ENCODE peak calls at places on chromosomes 2 and 18, in five cellular contexts. H is CD4-positive, alpha-beta memory T cell; Y is mesenchymal stem cell; C is heart right ventricle; V is lower lobe of right lung. J is an unnamed sample.

GRCh38 chr18:68803371-68803770 is 5.5 kb downstream of the CCDC102B start:
- DNase-seq in H (no peak), Y (peak; percentile 95), C (peak; percentile 66), V (peak; percentile 62), J (peak; percentile 61)

GRCh38 chr2:27509326-27509725 is 12.7 kb downstream of the GCKR start:
- DNase-seq in H (no peak), Y (no peak), C (no peak), V (no peak), J (no peak)

GRCh38 chr2:85259101-85259590 is 68.6 kb downstream of the TGOLN2 start:
- DNase-seq in H (no peak), Y (peak; percentile 78), C (no peak), V (no peak), J (no peak)

GRCh38 chr2:43057742-43058706 is 168.4 kb downstream of the ZFP36L2 start:
- DNase-seq in H (no peak), Y (no peak), C (no peak), V (no peak), J (no peak)

GRCh38 chr2:240793313-240794177 is 26.5 kb downstream of the KIF1A start:
- DNase-seq in H (no peak), Y (no peak), C (peak; percentile 1), V (peak; percentile 35), J (no peak)

GRCh38 chr18:8990276-8991031 is 112.0 kb upstream of the NDUFV2 start:
- DNase-seq in H (no peak), Y (no peak), C (peak; percentile 40), V (no peak), J (peak; percentile 60)

GRCh38 chr2:240060977-240061591 is 7.8 kb upstream of the OR6B3 start:
- DNase-seq in H (peak; percentile 48), Y (peak; percentile 60), C (no peak), V (no peak), J (no peak)

GRCh38 chr2:96340493-96341414 is 5.2 kb downstream of the NCAPH start:
- DNase-seq in H (no peak), Y (peak; percentile 42), C (no peak), V (no peak), J (no peak)

GRCh38 chr2:8049111-8049720 is 632.6 kb upstream of the ID2 start:
- DNase-seq in H (no peak), Y (peak; percentile 12), C (no peak), V (no peak), J (peak; percentile 69)

GRCh38 chr2:36695746-36696415 is 626 bp upstream of the VIT start:
- DNase-seq in H (no peak), Y (no peak), C (no peak), V (no peak), J (no peak)

GRCh38 chr18:33051397-33051796 is 278.6 kb upstream of the KLHL14 start:
- DNase-seq in H (no peak), Y (peak; percentile 70), C (no peak), V (no peak), J (no peak)

GRCh38 chr2:176680916-176681315 is 411.7 kb downstream of the MTX2 start:
- DNase-seq in H (no peak), Y (no peak), C (no peak), V (no peak), J (no peak)

GRCh38 chr2:71678874-71679273 is 225.5 kb downstream of the DYSF start:
- DNase-seq in H (no peak), Y (no peak), C (no peak), V (no peak), J (no peak)

GRCh38 chr2:40403233-40403841 is 48.6 kb downstream of the SLC8A1 start:
- DNase-seq in H (no peak), Y (peak; percentile 62), C (no peak), V (no peak), J (no peak)

GRCh38 chr2:41464395-41464794 is 583.4 kb upstream of the PKDCC start:
- DNase-seq in H (no peak), Y (no peak), C (no peak), V (no peak), J (no peak)

DNA sequence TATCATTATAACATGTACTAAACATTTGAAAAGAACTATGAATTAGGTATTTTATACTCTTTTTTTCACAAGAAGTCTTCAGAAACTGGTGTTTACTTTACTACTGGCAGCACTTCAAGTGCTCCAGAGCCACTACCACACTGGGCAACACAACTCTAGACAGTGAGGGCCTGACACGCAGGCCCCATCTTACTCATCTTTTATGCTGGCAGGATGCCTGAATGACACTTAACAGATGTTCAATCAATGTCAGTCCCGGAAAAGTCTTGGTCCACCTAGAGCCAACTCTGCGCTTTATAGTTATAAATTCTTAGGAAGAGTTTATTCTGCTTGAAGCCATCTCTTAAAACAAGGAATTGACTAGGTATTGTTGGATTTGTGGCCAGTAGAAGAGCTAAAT is 8.7 kb upstream of the WIPF1 start:
- DNase-seq in H (no peak), Y (peak; percentile 92), C (no peak), V (no peak), J (no peak)
- H3K4me3 ChIP-seq in H (no peak overlapping the region), Y (no peak overlapping the region), C (no peak overlapping the region), V (no peak overlapping the region), J (no peak overlapping the region)

GRCh38 chr2:144447535-144447934 is 72.4 kb downstream of the ZEB2 start:
- DNase-seq in H (no peak), Y (no peak), C (no peak), V (no peak), J (no peak)
- H3K4me1 ChIP-seq in H (no peaks in the 10 kb centered on the region), Y (peaks cover 1% of the 10 kb centered on the region), C (peaks cover 34% of the 10 kb centered on the region), V (peaks cover 45% of the 10 kb centered on the region), J (peaks cover 8% of the 10 kb centered on the region)

GRCh38 chr2:102187191-102188150 is 648 bp downstream of the IL1RL2 start:
- DNase-seq in H (peak; percentile 39), Y (no peak), C (peak; percentile 65), V (peak; percentile 69), J (peak; percentile 79)
- H3K4me3 ChIP-seq in H (no peak overlapping the region), Y (peak overlapping the region; percentile 78), C (peak overlapping the region; percentile 59), V (peak overlapping the region; percentile 58), J (peak overlapping the region; percentile 44)

GRCh38 chr2:15764683-15765011 is 173.0 kb downstream of the DDX1 start:
- DNase-seq in H (no peak), Y (no peak), C (no peak), V (no peak), J (no peak)

GRCh38 chr2:15765211-15765610 is 173.5 kb downstream of the DDX1 start:
- DNase-seq in H (no peak), Y (no peak), C (no peak), V (no peak), J (no peak)

GRCh38 chr2:15762449-15762848 is 170.8 kb downstream of the DDX1 start:
- DNase-seq in H (no peak), Y (no peak), C (no peak), V (no peak), J (no peak)

GRCh38 chr2:15763106-15763821 is 171.6 kb downstream of the DDX1 start:
- DNase-seq in H (no peak), Y (no peak), C (no peak), V (no peak), J (no peak)

DNA sequence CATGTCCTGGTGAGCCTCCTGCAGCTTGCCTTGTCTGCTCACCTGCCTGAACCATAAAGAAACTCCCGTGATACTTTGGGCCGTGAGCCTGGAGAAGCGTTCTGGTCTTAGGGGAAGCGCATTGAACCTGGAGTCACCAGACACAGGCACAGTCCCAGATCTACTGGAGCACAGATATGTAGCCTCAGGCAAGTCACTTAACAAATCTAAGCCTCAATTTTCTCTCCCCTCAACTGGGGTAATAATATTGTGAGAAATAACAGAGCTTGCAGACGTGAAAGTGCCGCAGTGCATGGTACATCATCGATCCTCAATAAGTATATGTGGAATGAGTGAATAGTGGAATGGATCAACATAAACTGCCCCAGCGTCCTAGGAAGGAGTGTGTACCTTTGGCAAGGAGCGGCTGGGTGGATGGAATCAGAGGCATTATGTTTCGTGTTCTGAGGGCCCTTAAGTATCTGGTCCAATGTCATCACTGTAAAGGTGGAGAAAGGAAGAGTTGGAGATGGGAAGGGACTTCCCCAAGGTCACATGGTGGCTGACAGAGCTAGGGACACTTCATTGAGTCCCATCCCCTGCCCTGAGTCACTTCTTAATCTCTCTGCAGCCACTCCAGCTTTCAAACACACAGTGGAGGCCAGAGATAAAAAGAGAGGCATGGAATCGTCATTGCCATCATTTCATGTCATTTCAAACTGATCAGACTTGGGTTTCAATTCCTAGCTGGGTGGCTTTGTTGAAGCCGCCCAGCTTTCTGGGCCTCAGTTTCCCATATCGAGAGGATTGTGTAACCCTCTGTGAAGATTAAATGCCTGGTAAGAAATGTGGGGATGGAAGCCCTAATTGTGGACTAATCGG is 172.4 kb downstream of the DDX1 start:
- DNase-seq in H (no peak), Y (no peak), C (no peak), V (no peak), J (no peak)
- H3K4me1 ChIP-seq in H (no peaks in the 10 kb centered on the region), Y (no peaks in the 10 kb centered on the region), C (no peaks in the 10 kb centered on the region), V (no peaks in the 10 kb centered on the region), J (no peaks in the 10 kb centered on the region)

GRCh38 chr2:171341394-171341793 is 92.4 kb downstream of the METTL8 start:
- DNase-seq in H (no peak), Y (no peak), C (no peak), V (no peak), J (no peak)
- H3K4me3 ChIP-seq in H (no peak overlapping the region), Y (no peak overlapping the region), C (no peak overlapping the region), V (no peak overlapping the region), J (no peak overlapping the region)

DNA sequence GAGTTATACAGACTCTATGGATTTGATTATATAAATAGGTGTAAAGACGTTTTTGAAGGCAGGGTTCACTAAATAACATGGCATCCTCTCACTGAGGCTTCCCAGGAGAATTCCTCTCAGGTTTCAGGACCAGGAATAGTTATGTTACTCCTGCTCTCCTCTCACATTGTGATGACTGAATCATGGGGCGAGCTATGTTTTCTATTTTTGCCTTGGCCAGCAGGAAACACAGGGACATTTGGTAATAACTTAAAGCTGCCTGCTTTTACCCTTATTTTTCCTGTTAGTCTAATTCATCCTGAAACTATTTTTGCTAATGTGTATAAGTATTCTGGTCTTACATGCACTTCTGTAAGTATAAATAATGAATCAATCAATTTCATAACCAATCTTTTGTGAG is 115.3 kb upstream of the ITGB6 start:
- DNase-seq in H (no peak), Y (peak; percentile 53), C (no peak), V (no peak), J (no peak)
- H3K4me1 ChIP-seq in H (peaks cover 10% of the 10 kb centered on the region), Y (no peaks in the 10 kb centered on the region), C (peaks cover 48% of the 10 kb centered on the region), V (peaks cover 40% of the 10 kb centered on the region), J (peaks cover 7% of the 10 kb centered on the region)